ENCODE peak calls at places on chromosome 19, in seven cellular contexts. O, E, F, P, R, W and X are unnamed samples.

GRCh38 chr19:55372316-55373081 is 2.2 kb upstream of the IL11 start:
- DNase-seq in O (no peak), E (peak; percentile 78), F (no peak), P (no peak), R (no peak), W (no peak), X (no peak)

GRCh38 chr19:38173324-38174041 is 50.5 kb downstream of the DPF1 start:
- DNase-seq in O (no peak), E (no peak), F (peak; percentile 79), P (no peak), R (peak; percentile 90), W (no peak), X (no peak)

GRCh38 chr19:37165635-37166034 is 6.9 kb downstream of the ZNF585A start:
- DNase-seq in O (no peak), E (no peak), F (no peak), P (no peak), R (no peak), W (no peak), X (no peak)

GRCh38 chr19:31312004-31312403 is 37.2 kb downstream of the TSHZ3 start:
- DNase-seq in O (no peak), E (no peak), F (peak; percentile 34), P (no peak), R (no peak), W (peak; percentile 22), X (no peak)

GRCh38 chr19:41409288-41409687 is 11.7 kb downstream of the BCKDHA start:
- DNase-seq in O (no peak), E (no peak), F (peak; percentile 61), P (no peak), R (no peak), W (peak; percentile 64), X (no peak)

GRCh38 chr19:39407644-39408391 is 1.2 kb downstream of the ZFP36 start:
- DNase-seq in O (no peak), E (peak; percentile 92), F (peak; percentile 37), P (peak; percentile 71), R (peak; percentile 51), W (no peak), X (no peak)

GRCh38 chr19:29482855-29483640 is 42.7 kb upstream of the VSTM2B start:
- DNase-seq in O (no peak), E (no peak), F (no peak), P (no peak), R (no peak), W (no peak), X (no peak)

GRCh38 chr19:6589711-6590457 is 1.1 kb downstream of the CD70 start:
- DNase-seq in O (no peak), E (no peak), F (no peak), P (no peak), R (no peak), W (no peak), X (no peak)

GRCh38 chr19:19746286-19747213 is 13.6 kb upstream of the ZNF14 start:
- DNase-seq in O (no peak), E (peak; percentile 68), F (no peak), P (no peak), R (no peak), W (no peak), X (no peak)

GRCh38 chr19:35925501-35925900 is 10.7 kb upstream of the LRFN3 start:
- DNase-seq in O (no peak), E (no peak), F (no peak), P (no peak), R (no peak), W (no peak), X (no peak)

GRCh38 chr19:51799311-51799997 is 4.5 kb downstream of the FPR3 start:
- DNase-seq in O (no peak), E (peak; percentile 92), F (peak; percentile 90), P (no peak), R (peak; percentile 73), W (peak; percentile 45), X (no peak)

GRCh38 chr19:920051-920857 is 3.1 kb downstream of the KISS1R start:
- DNase-seq in O (no peak), E (no peak), F (no peak), P (peak; percentile 60), R (no peak), W (no peak), X (peak; percentile 57)

GRCh38 chr19:2129486-2129885 is 21.9 kb downstream of the AP3D1 start:
- DNase-seq in O (no peak), E (no peak), F (peak; percentile 54), P (no peak), R (no peak), W (no peak), X (no peak)

GRCh38 chr19:16180611-16181010 is 4.6 kb upstream of the FAM32A start:
- DNase-seq in O (no peak), E (no peak), F (no peak), P (no peak), R (no peak), W (no peak), X (no peak)